ENCODE peak calls at places on chromosomes 4 and X, in six cellular contexts. G is CD4-positive, CD25-positive, alpha-beta regulatory T cell; A is HAP-1; W is heart right ventricle; X is OCI-LY7; S is IMR-90. P is an unnamed sample.

GRCh38 chr4:128228778-128229457 is 58.7 kb downstream of the PGRMC2 start:
- DNase-seq in X (no peak), A (no peak), W (no peak), G (no peak), S (peak; percentile 62), P (no peak)

GRCh38 chrX:85112270-85112669 is 108.6 kb downstream of the APOOL start:
- DNase-seq in G (no peak), A (no peak), S (no peak), X (no peak), W (no peak), P (no peak)

GRCh38 chr4:54645830-54646229 is 11.9 kb upstream of the KIT start:
- DNase-seq in W (no peak), S (no peak), G (no peak), X (no peak), A (no peak), P (no peak)

GRCh38 chr4:181004056-181004455 is 1239.1 kb upstream of the TENM3 start:
- DNase-seq in G (no peak), S (no peak), X (no peak), A (no peak), W (no peak), P (no peak)

GRCh38 chr4:99817310-99817885 is 771 bp downstream of the DAPP1 start:
- DNase-seq in W (no peak), S (no peak), A (no peak), X (peak; percentile 59), G (peak; percentile 35), P (no peak)

GRCh38 chr4:1396806-1397455 is 9.3 kb downstream of the NKX1-1 start:
- DNase-seq in X (no peak), A (no peak), S (no peak), W (no peak), G (no peak), P (peak; percentile 49)

GRCh38 chrX:3006500-3006899 is at the start of gene ARSH:
- DNase-seq in S (no peak), G (no peak), A (no peak), W (no peak), X (no peak), P (no peak)

GRCh38 chrX:138485767-138486166 is 225.8 kb downstream of the FGF13 start:
- DNase-seq in X (no peak), W (no peak), S (no peak), G (no peak), A (no peak), P (no peak)

GRCh38 chr4:90215286-90215685 is 88.1 kb downstream of the CCSER1 start:
- DNase-seq in W (no peak), X (no peak), S (no peak), G (peak; percentile 2), A (no peak), P (no peak)

GRCh38 chr4:83389037-83389755 is 54.5 kb upstream of the HPSE start:
- DNase-seq in G (no peak), A (no peak), S (no peak), X (peak; percentile 33), W (no peak), P (no peak)

GRCh38 chr4:83390965-83391364 is 56.3 kb upstream of the HPSE start:
- DNase-seq in A (no peak), X (peak; percentile 48), S (no peak), W (no peak), G (no peak), P (no peak)

GRCh38 chr4:83387922-83388676 is 53.5 kb upstream of the HPSE start:
- DNase-seq in X (peak; percentile 63), G (peak; percentile 89), A (no peak), S (no peak), W (no peak), P (no peak)

GRCh38 chr4:83389756-83390505 is 55.3 kb upstream of the HPSE start:
- DNase-seq in S (no peak), G (no peak), A (no peak), X (no peak), W (no peak), P (no peak)

GRCh38 chr4:83386931-83387897 is 52.6 kb upstream of the HPSE start:
- DNase-seq in S (no peak), W (no peak), X (no peak), A (no peak), G (no peak), P (no peak)
- H3K4me1 ChIP-seq in S (no peaks in the 10 kb centered on the region), W (no peaks in the 10 kb centered on the region), X (peaks cover 26% of the 10 kb centered on the region), A (peaks cover 14% of the 10 kb centered on the region), G (peaks cover 5% of the 10 kb centered on the region), P (no peaks in the 10 kb centered on the region)

DNA sequence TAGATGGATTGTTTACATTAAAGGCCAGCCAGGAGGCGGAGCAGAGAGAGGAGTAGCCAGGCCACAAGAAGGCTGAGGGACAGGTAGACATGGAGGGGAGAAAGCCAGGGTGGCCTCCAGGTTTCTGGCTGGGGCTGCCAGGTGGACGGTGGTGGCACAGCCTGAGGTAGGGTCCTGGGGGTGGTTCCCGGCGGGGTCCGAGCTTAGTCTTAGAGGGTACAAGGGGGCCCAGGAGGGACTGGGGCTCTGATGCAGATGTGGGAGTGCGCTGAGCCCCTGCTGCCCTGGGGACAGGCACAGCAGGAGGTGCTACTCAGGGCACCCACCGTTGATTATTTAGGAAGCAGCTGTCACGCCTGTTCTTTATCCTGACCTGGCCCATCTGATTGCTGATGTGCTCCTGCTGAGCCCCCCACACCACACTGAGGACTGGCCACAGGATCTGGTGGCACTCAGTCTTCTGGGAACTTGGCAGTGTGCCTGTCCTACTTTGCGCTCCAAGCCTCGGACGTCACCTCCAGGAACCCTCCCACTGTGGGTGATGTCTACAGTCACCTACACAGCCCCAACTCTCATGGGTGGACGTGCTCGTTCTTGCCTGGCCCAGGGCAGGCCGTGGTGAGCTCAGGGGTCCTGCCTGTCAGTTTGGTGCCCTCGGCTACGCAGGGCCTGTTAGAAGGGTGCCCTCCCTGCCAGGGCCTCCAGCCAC is 11.9 kb downstream of the WFS1 start:
- DNase-seq in S (no peak), X (no peak), G (no peak), W (peak; percentile 65), A (no peak), P (no peak)
- H3K4me1 ChIP-seq in S (peaks cover 30% of the 10 kb centered on the region), X (peaks cover 13% of the 10 kb centered on the region), G (peaks cover 8% of the 10 kb centered on the region), W (peaks cover 50% of the 10 kb centered on the region), A (no peaks in the 10 kb centered on the region), P (peaks cover 19% of the 10 kb centered on the region)

DNA sequence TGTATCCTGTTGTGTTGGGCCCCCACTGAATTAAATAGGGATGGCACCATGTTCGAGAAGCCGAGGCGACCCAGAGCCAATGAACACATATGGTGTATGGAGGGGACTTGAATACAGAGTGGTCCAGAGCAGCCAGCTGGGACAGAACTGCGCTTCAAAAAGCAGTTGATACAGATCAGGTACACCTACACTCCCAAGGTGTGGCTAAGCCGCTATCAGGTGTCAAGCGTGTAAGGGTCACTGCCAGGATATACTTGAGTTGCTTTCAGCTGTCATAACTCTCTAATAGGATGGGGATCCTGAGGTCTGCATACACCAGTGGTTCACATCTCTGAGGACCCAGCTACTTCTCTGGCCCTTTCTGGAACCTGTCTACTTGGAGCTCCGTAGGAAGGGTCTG is 3.2 kb upstream of the WDR1 start:
- DNase-seq in G (no peak), A (no peak), X (no peak), S (no peak), W (no peak), P (no peak)
- H3K4me1 ChIP-seq in G (peaks cover 45% of the 10 kb centered on the region), A (peaks cover 10% of the 10 kb centered on the region), X (peaks cover 31% of the 10 kb centered on the region), S (peaks cover 11% of the 10 kb centered on the region), W (peaks cover 15% of the 10 kb centered on the region), P (peaks cover 21% of the 10 kb centered on the region)

DNA sequence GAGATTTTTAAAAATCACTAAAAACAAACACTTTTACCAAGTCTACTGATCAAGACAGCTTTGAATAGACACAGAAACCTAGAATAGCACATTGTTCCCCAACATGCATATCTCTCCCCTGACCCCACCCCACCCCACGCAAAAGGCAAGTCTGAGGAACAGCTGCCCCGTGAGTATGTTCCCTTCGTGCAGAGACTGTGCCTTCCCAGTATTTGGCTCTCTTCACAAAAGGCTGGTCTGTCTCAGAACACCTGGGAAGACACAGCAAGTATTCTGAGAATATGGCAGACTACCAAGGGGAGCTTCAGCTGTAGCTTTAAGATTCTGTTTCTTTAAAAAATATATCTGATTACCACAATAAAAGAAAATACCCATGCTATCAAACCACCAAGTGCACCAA is 134.0 kb downstream of the SH3KBP1 start:
- DNase-seq in S (no peak), X (no peak), A (no peak), W (no peak), G (no peak), P (no peak)
- H3K4me1 ChIP-seq in S (no peaks in the 10 kb centered on the region), X (peaks cover 98% of the 10 kb centered on the region), A (peaks cover 1% of the 10 kb centered on the region), W (no peaks in the 10 kb centered on the region), G (peaks cover 47% of the 10 kb centered on the region), P (no peaks in the 10 kb centered on the region)

GRCh38 chrX:118348186-118348810 is 2.4 kb downstream of the WDR44 start:
- DNase-seq in A (peak; percentile 70), S (no peak), W (no peak), X (no peak), G (no peak), P (no peak)
- H3K4me1 ChIP-seq in A (peaks cover 30% of the 10 kb centered on the region), S (peaks cover 6% of the 10 kb centered on the region), W (no peaks in the 10 kb centered on the region), X (peaks cover 34% of the 10 kb centered on the region), G (peaks cover 27% of the 10 kb centered on the region), P (peaks cover 12% of the 10 kb centered on the region)

GRCh38 chr4:185256444-185256843 is 47.0 kb downstream of the SNX25 start:
- DNase-seq in X (no peak), A (no peak), W (no peak), S (peak; percentile 77), G (no peak), P (no peak)
- H3K4me1 ChIP-seq in X (peaks cover 69% of the 10 kb centered on the region), A (peaks cover 13% of the 10 kb centered on the region), W (peaks cover 7% of the 10 kb centered on the region), S (peaks cover 5% of the 10 kb centered on the region), G (peaks cover 40% of the 10 kb centered on the region), P (peaks cover 26% of the 10 kb centered on the region)

DNA sequence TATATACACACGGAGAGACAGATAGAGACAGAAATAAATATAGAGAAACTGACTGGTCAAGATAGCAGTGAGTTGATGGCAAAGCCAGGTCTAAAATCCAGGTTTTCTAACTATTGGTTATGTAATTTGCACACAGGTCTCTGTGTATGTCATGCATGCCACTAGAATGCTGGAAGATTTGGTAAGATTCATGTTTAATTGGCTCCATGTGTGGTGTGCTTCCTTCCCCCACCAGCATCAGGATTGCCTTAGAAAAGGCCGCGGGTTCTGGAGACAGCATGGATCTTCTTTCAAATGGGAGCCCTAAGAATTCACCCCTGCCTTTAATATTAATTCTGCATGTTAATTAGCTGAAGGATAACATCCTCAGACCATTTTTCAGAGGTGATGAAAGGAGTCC is 31.3 kb downstream of the HAND2 start:
- DNase-seq in G (no peak), X (no peak), W (no peak), S (no peak), A (no peak), P (no peak)
- H3K4me1 ChIP-seq in G (peaks cover 12% of the 10 kb centered on the region), X (peaks cover 5% of the 10 kb centered on the region), W (peaks cover 4% of the 10 kb centered on the region), S (peaks cover 3% of the 10 kb centered on the region), A (no peaks in the 10 kb centered on the region), P (peaks cover 7% of the 10 kb centered on the region)